ENCODE peak calls at places on chromosomes 13 and 19, in five cellular contexts. One of them, this sample, is unnamed.

GRCh38 chr19:54158812-54159351 is 639 bp downstream of the LENG1 start:
- DNase-seq in stromal cell of bone marrow: no peak
- DNase-seq in germinal center: peak
- DNase-seq in HT1080: no peak
- DNase-seq in psoas muscle: no peak
- DNase-seq in this sample: no peak

GRCh38 chr19:53881482-53882390 is at the start of gene PRKCG:
- DNase-seq in psoas muscle: peak
- DNase-seq in germinal center: peak
- DNase-seq in HT1080: peak
- DNase-seq in stromal cell of bone marrow: no peak
- DNase-seq in this sample: peak

GRCh38 chr19:40420766-40421467 is 4.9 kb downstream of the SERTAD1 start:
- DNase-seq in psoas muscle: peak
- DNase-seq in HT1080: peak
- DNase-seq in germinal center: peak
- DNase-seq in stromal cell of bone marrow: peak
- DNase-seq in this sample: peak

GRCh38 chr13:20867408-20867807 is 35.1 kb downstream of the XPO4 start:
- DNase-seq in psoas muscle: no peak
- DNase-seq in HT1080: no peak
- DNase-seq in germinal center: no peak
- DNase-seq in stromal cell of bone marrow: no peak
- DNase-seq in this sample: no peak

GRCh38 chr13:23709521-23709920 is 139.3 kb downstream of the TNFRSF19 start:
- DNase-seq in HT1080: no peak
- DNase-seq in germinal center: no peak
- DNase-seq in psoas muscle: no peak
- DNase-seq in stromal cell of bone marrow: no peak
- DNase-seq in this sample: peak

GRCh38 chr13:64817721-64818120 is 2412.4 kb downstream of the PCDH9 start:
- DNase-seq in stromal cell of bone marrow: no peak
- DNase-seq in psoas muscle: no peak
- DNase-seq in HT1080: no peak
- DNase-seq in germinal center: no peak
- DNase-seq in this sample: no peak

GRCh38 chr19:6387372-6387771 is 5.6 kb downstream of the GTF2F1 start:
- DNase-seq in stromal cell of bone marrow: no peak
- DNase-seq in psoas muscle: no peak
- DNase-seq in germinal center: no peak
- DNase-seq in HT1080: no peak
- DNase-seq in this sample: no peak

GRCh38 chr19:12721656-12722565 is 1.8 kb downstream of the TNPO2 start:
- DNase-seq in psoas muscle: peak
- DNase-seq in germinal center: peak
- DNase-seq in stromal cell of bone marrow: peak
- DNase-seq in HT1080: peak
- DNase-seq in this sample: peak

GRCh38 chr13:77387607-77388200 is 60.8 kb upstream of the MYCBP2 start:
- DNase-seq in HT1080: no peak
- DNase-seq in stromal cell of bone marrow: no peak
- DNase-seq in psoas muscle: no peak
- DNase-seq in germinal center: no peak
- DNase-seq in this sample: no peak

GRCh38 chr13:30116379-30116778 is 191.0 kb downstream of the KATNAL1 start:
- DNase-seq in germinal center: no peak
- DNase-seq in stromal cell of bone marrow: no peak
- DNase-seq in psoas muscle: no peak
- DNase-seq in HT1080: no peak
- DNase-seq in this sample: no peak

GRCh38 chr13:48496271-48496670 is 36.6 kb downstream of the RCBTB2 start:
- DNase-seq in stromal cell of bone marrow: no peak
- DNase-seq in HT1080: no peak
- DNase-seq in germinal center: no peak
- DNase-seq in psoas muscle: no peak
- DNase-seq in this sample: no peak

GRCh38 chr19:51394045-51394836 is 3.9 kb upstream of the C19orf84 start:
- DNase-seq in germinal center: peak
- DNase-seq in stromal cell of bone marrow: peak
- DNase-seq in psoas muscle: peak
- DNase-seq in HT1080: peak
- DNase-seq in this sample: peak

GRCh38 chr13:107562222-107562621 is 653.1 kb downstream of the LIG4 start:
- DNase-seq in germinal center: no peak
- DNase-seq in psoas muscle: no peak
- DNase-seq in stromal cell of bone marrow: no peak
- DNase-seq in HT1080: no peak
- DNase-seq in this sample: peak

GRCh38 chr19:2811221-2811722 is 8.4 kb upstream of the ZNF554 start:
- DNase-seq in germinal center: no peak
- DNase-seq in psoas muscle: no peak
- DNase-seq in HT1080: no peak
- DNase-seq in stromal cell of bone marrow: no peak
- DNase-seq in this sample: no peak

GRCh38 chr19:41577144-41577830 is 1.3 kb downstream of the CEACAM21 start:
- DNase-seq in HT1080: no peak
- DNase-seq in stromal cell of bone marrow: no peak
- DNase-seq in germinal center: no peak
- DNase-seq in psoas muscle: no peak
- DNase-seq in this sample: no peak

GRCh38 chr13:62300021-62300420 is 884.4 kb upstream of the PCDH20 start:
- DNase-seq in HT1080: no peak
- DNase-seq in germinal center: no peak
- DNase-seq in stromal cell of bone marrow: no peak
- DNase-seq in psoas muscle: no peak
- DNase-seq in this sample: peak

GRCh38 chr13:73740681-73741080 is 393.5 kb downstream of the KLF12 start:
- DNase-seq in HT1080: no peak
- DNase-seq in stromal cell of bone marrow: no peak
- DNase-seq in germinal center: no peak
- DNase-seq in psoas muscle: no peak
- DNase-seq in this sample: no peak

GRCh38 chr13:110261166-110262081 is 45.5 kb downstream of the COL4A1 start:
- DNase-seq in HT1080: no peak
- DNase-seq in stromal cell of bone marrow: no peak
- DNase-seq in psoas muscle: no peak
- DNase-seq in germinal center: no peak
- DNase-seq in this sample: peak

GRCh38 chr13:20995245-20995829 is 66.0 kb downstream of the LATS2 start:
- DNase-seq in HT1080: no peak
- DNase-seq in germinal center: no peak
- DNase-seq in psoas muscle: no peak
- DNase-seq in stromal cell of bone marrow: no peak
- DNase-seq in this sample: no peak

GRCh38 chr19:16447015-16447384 is 24.8 kb downstream of the EPS15L1 start:
- DNase-seq in germinal center: peak
- DNase-seq in psoas muscle: peak
- DNase-seq in HT1080: peak
- DNase-seq in stromal cell of bone marrow: peak
- DNase-seq in this sample: no peak

GRCh38 chr13:99357149-99357596 is 50.0 kb upstream of the GPR183 start:
- DNase-seq in stromal cell of bone marrow: peak
- DNase-seq in germinal center: no peak
- DNase-seq in HT1080: peak
- DNase-seq in psoas muscle: peak
- DNase-seq in this sample: no peak

GRCh38 chr13:98515804-98516465 is 61.0 kb downstream of the STK24 start:
- DNase-seq in stromal cell of bone marrow: no peak
- DNase-seq in germinal center: no peak
- DNase-seq in psoas muscle: no peak
- DNase-seq in HT1080: no peak
- DNase-seq in this sample: no peak